ENCODE peak calls at places on chromosomes 6 and 20, in ten cellular contexts. U is endothelial cell of umbilical vein, P is A549, Q is GM10248, T is dorsolateral prefrontal cortex, D is pancreas, E is lung, C is GM12865, M is HFFc6, O is AG04450. H is an unnamed sample.
A peak's percentile ranks its signal among the peaks of the same experiment; 100 is the strongest.

GRCh38 chr6:108002365-108003221 is 44.6 kb upstream of the SEC63 start:
- DNase-seq in U (peak; percentile 26), P (peak; percentile 75), Q (no peak), T (peak; percentile 80), D (peak; percentile 51), E (no peak), C (no peak), M (peak; percentile 3), O (no peak), H (no peak)

GRCh38 chr6:150372051-150372450 is 3.2 kb downstream of the IYD start:
- DNase-seq in U (no peak), P (no peak), Q (no peak), T (no peak), D (no peak), E (no peak), C (no peak), M (no peak), O (no peak), H (no peak)

GRCh38 chr20:21184810-21185209 is 58.9 kb downstream of the KIZ start:
- DNase-seq in U (no peak), P (peak; percentile 14), Q (no peak), T (no peak), D (no peak), E (no peak), C (no peak), M (no peak), O (no peak), H (no peak)

GRCh38 chr20:59783020-59784010 is 150.1 kb downstream of the SYCP2 start:
- DNase-seq in U (peak; percentile 10), P (peak; percentile 46), Q (peak; percentile 82), T (peak; percentile 78), D (peak; percentile 13), E (no peak), C (peak; percentile 75), M (no peak), O (no peak), H (peak; percentile 57)

GRCh38 chr20:35560105-35560511 is 18.2 kb downstream of the ERGIC3 start:
- DNase-seq in U (no peak), P (no peak), Q (no peak), T (no peak), D (no peak), E (no peak), C (no peak), M (no peak), O (no peak), H (no peak)

GRCh38 chr6:118650500-118651281 is 700 bp downstream of the CEP85L start:
- DNase-seq in U (no peak), P (peak; percentile 35), Q (peak; percentile 46), T (peak; percentile 70), D (peak; percentile 27), E (peak; percentile 35), C (peak; percentile 63), M (peak; percentile 8), O (no peak), H (peak; percentile 77)

GRCh38 chr20:18527836-18528235 is 20.1 kb downstream of the SEC23B start:
- DNase-seq in U (no peak), P (no peak), Q (no peak), T (no peak), D (no peak), E (no peak), C (no peak), M (peak; percentile 80), O (no peak), H (no peak)

GRCh38 chr6:25270559-25270958 is 8.6 kb upstream of the CARMIL1 start:
- DNase-seq in U (no peak), P (no peak), Q (no peak), T (no peak), D (no peak), E (no peak), C (no peak), M (no peak), O (no peak), H (no peak)

GRCh38 chr6:129181001-129181400 is 298.1 kb downstream of the LAMA2 start:
- DNase-seq in U (no peak), P (no peak), Q (no peak), T (no peak), D (no peak), E (no peak), C (no peak), M (no peak), O (no peak), H (no peak)

GRCh38 chr20:33893314-33893713 is 82.2 kb downstream of the CHMP4B start:
- DNase-seq in U (no peak), P (no peak), Q (no peak), T (no peak), D (no peak), E (no peak), C (no peak), M (peak; percentile 85), O (peak; percentile 32), H (no peak)

GRCh38 chr6:68497927-68498326 is 137.2 kb upstream of the ADGRB3 start:
- DNase-seq in U (no peak), P (no peak), Q (no peak), T (no peak), D (no peak), E (no peak), C (no peak), M (no peak), O (no peak), H (no peak)

GRCh38 chr6:137724495-137725211 is 142.4 kb upstream of the TNFAIP3 start:
- DNase-seq in U (no peak), P (no peak), Q (no peak), T (no peak), D (no peak), E (no peak), C (no peak), M (no peak), O (no peak), H (no peak)

GRCh38 chr6:122071950-122072647 is 327.4 kb upstream of the HSF2 start:
- DNase-seq in U (no peak), P (no peak), Q (no peak), T (no peak), D (no peak), E (no peak), C (no peak), M (no peak), O (no peak), H (no peak)

GRCh38 chr6:6803180-6803978 is 214.9 kb downstream of the LY86 start:
- DNase-seq in U (no peak), P (peak; percentile 18), Q (peak; percentile 78), T (no peak), D (no peak), E (no peak), C (peak; percentile 85), M (no peak), O (no peak), H (no peak)

GRCh38 chr6:81105998-81106397 is 646.5 kb downstream of the TENT5A start:
- DNase-seq in U (no peak), P (no peak), Q (no peak), T (no peak), D (no peak), E (no peak), C (no peak), M (no peak), O (no peak), H (no peak)
- TF ChIP-seq CTCF in U (no peak), P (no peak), Q (no peak), T (no peak), D (no peak), E (no peak), C (no peak), M (peak; percentile 48), O (no peak), H (no peak)

GRCh38 chr6:51618563-51618962 is 468.9 kb downstream of the PKHD1 start:
- DNase-seq in U (no peak), P (peak; percentile 15), Q (no peak), T (no peak), D (no peak), E (no peak), C (peak; percentile 16), M (no peak), O (no peak), H (no peak)
- TF ChIP-seq CTCF in U (no peak), P (no peak), Q (peak; percentile 1), T (no peak), D (peak; percentile 55), E (no peak), C (peak; percentile 28), M (peak; percentile 62), O (peak; percentile 11), H (no peak)

GRCh38 chr20:3174442-3175263 is 1.3 kb upstream of the LZTS3 start:
- DNase-seq in U (peak; percentile 30), P (peak; percentile 61), Q (no peak), T (no peak), D (no peak), E (no peak), C (no peak), M (no peak), O (no peak), H (no peak)

GRCh38 chr20:3172126-3172932 is 1.0 kb downstream of the LZTS3 start:
- DNase-seq in U (no peak), P (no peak), Q (peak; percentile 7), T (no peak), D (no peak), E (no peak), C (no peak), M (no peak), O (no peak), H (no peak)

GRCh38 chr20:3171391-3172125 is 1.8 kb downstream of the LZTS3 start:
- DNase-seq in U (no peak), P (no peak), Q (peak; percentile 9), T (no peak), D (no peak), E (no peak), C (no peak), M (no peak), O (no peak), H (no peak)

GRCh38 chr20:3173582-3174441 is 463 bp upstream of the LZTS3 start:
- DNase-seq in U (peak; percentile 81), P (peak; percentile 78), Q (peak; percentile 97), T (peak; percentile 92), D (peak; percentile 89), E (peak; percentile 90), C (peak; percentile 85), M (peak; percentile 45), O (peak; percentile 23), H (peak; percentile 88)

DNA sequence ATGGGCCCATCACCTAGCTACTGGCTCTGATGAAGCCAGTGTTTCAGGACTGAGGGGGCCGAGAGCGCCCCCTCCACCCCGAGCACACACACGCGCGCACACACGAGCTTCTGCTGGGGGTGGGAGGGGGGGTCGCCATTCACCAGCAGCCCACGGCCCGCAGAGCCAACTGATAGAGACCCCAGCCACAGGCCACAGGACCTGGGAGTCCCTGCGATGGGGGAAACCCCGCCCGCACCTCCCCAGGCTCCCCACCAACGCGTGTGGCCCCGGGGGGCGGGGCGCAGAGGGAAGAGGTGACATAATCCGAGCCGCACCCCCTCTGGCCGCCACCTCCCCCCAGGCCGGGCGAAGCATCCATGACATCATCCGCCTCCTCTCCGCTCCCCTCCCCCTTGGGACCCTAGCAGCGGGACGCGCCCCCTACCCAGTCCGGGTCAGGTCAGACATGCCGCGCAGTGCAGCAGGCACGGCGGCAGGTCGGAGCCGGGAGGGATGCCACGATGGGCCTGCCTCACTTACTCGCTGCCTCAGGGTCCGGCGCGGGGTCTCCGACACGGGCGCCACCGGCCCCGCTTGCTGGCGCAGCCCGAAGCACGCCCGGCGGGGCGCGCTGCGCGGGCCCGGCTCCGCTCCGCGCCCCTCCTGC is at the start of gene LZTS3:
- DNase-seq in U (peak; percentile 60), P (peak; percentile 62), Q (peak; percentile 87), T (peak; percentile 79), D (peak; percentile 78), E (peak; percentile 65), C (peak; percentile 63), M (no peak), O (no peak), H (peak; percentile 84)
- TF ChIP-seq CTCF in U (no peak), P (peak; percentile 33), Q (no peak), T (no peak), D (no peak), E (no peak), C (no peak), M (peak; percentile 26), O (no peak), H (no peak)

GRCh38 chr20:44222969-44223368 is 12.4 kb upstream of the OSER1 start:
- DNase-seq in U (no peak), P (peak; percentile 21), Q (no peak), T (no peak), D (no peak), E (no peak), C (no peak), M (no peak), O (no peak), H (no peak)
- TF ChIP-seq CTCF in U (no peak), P (no peak), Q (no peak), T (no peak), D (no peak), E (no peak), C (no peak), M (peak; percentile 25), O (no peak), H (no peak)

H was measured in coronary artery.